ENCODE peak calls at places on chromosome 18, in four cellular contexts. Q is WTC11, C is HepG2, T is K562. E is an unnamed sample.

GRCh38 chr18:6202861-6203260 is 211.8 kb downstream of the L3MBTL4 start:
- DNase-seq in Q (no peak), C (no peak), T (no peak), E (no peak)

GRCh38 chr18:50424877-50425690 is 50.2 kb downstream of the SKA1 start:
- DNase-seq in Q (no peak), T (peak; percentile 59), C (peak; percentile 86), E (no peak)

GRCh38 chr18:73842795-73843394 is 304.7 kb downstream of the FBXO15 start:
- DNase-seq in Q (peak; percentile 69), T (peak; percentile 58), C (peak; percentile 4), E (peak; percentile 40)

GRCh38 chr18:24657461-24657860 is 197.0 kb downstream of the HRH4 start:
- DNase-seq in T (no peak), C (no peak), Q (no peak), E (no peak)

GRCh38 chr18:49967914-49968313 is 154.6 kb upstream of the ACAA2 start:
- DNase-seq in T (no peak), Q (no peak), C (no peak), E (no peak)

GRCh38 chr18:5900249-5900648 is 4.9 kb upstream of the TMEM200C start:
- DNase-seq in Q (no peak), T (no peak), C (peak; percentile 20), E (peak; percentile 72)

GRCh38 chr18:72342933-72343332 is 201.2 kb downstream of the CBLN2 start:
- DNase-seq in Q (no peak), T (no peak), C (no peak), E (no peak)

GRCh38 chr18:9069482-9070059 is 32.9 kb upstream of the NDUFV2 start:
- DNase-seq in C (no peak), T (no peak), Q (no peak), E (no peak)

GRCh38 chr18:24695168-24695567 is 234.7 kb downstream of the HRH4 start:
- DNase-seq in Q (no peak), C (no peak), T (no peak), E (no peak)

GRCh38 chr18:24397131-24397693 is 412 bp downstream of the OSBPL1A start:
- DNase-seq in C (no peak), Q (no peak), T (peak; percentile 18), E (peak; percentile 33)

GRCh38 chr18:3596324-3597158 is 146.6 kb downstream of the TGIF1 start:
- DNase-seq in T (peak; percentile 82), C (peak; percentile 88), Q (no peak), E (no peak)

DNA sequence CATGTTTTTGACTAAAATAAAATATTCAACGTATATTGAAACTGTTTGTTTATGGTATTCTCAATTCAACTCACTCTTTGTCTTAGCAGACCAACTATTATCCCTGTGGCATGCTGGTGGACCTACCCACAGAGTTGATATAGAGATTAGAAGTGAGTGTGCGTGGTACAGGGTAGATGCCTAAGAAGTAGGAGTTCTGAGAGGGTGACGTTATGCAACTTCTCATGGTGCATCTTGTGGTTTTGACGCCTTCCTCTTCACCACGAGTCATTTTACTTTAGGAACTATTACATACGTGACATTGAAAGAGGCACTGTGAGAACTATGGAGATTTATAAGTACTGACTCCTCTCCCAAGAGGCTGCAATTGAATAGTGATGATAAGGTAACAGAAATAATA is 26.6 kb upstream of the NAPG start:
- DNase-seq in T (no peak), Q (no peak), C (no peak), E (no peak)
- TF ChIP-seq HMGXB4 in T (no peak), Q (no peak), C (no peak), E (no peak)

DNA sequence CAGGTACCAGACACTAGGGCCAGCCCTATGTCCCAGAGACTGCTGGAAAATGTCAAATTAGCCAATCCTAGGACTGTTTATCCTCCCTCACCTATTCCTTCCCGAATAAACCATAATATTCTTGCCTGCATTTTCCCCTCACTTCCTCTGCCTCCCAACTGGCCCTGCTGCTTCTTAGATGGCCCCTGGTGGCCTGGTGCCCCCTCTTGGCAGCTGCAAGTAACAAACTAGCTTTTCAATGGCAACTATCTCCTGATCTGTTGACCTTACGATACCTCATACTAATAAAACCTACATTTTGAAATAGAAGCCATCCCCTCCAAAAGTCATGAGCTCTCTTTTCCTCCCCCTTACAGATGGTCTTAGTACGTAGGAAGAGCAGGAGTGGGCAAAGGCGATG is 132.0 kb downstream of the ALPK2 start:
- DNase-seq in T (no peak), C (peak; percentile 58), Q (peak; percentile 63), E (peak; percentile 32)
- TF ChIP-seq HMGXB4 in T (no peak), C (peak; percentile 59), Q (no peak), E (no peak)

GRCh38 chr18:36408606-36409005 is 111.1 kb downstream of the FHOD3 start:
- DNase-seq in T (no peak), C (no peak), Q (no peak), E (no peak)

GRCh38 chr18:36402765-36403396 is 105.4 kb downstream of the FHOD3 start:
- DNase-seq in C (no peak), Q (peak; percentile 39), T (no peak), E (no peak)

GRCh38 chr18:36403896-36404824 is 106.6 kb downstream of the FHOD3 start:
- DNase-seq in C (no peak), T (no peak), Q (no peak), E (no peak)

GRCh38 chr18:36406805-36407204 is 109.3 kb downstream of the FHOD3 start:
- DNase-seq in T (no peak), Q (no peak), C (no peak), E (no peak)

GRCh38 chr18:36405611-36406010 is 108.1 kb downstream of the FHOD3 start:
- DNase-seq in T (no peak), C (no peak), Q (no peak), E (no peak)
- TF ChIP-seq HMGXB4 in T (no peak), C (no peak), Q (no peak), E (no peak)

GRCh38 chr18:13826209-13826608 is 2.3 kb downstream of the MC5R start:
- DNase-seq in T (no peak), C (no peak), Q (no peak), E (no peak)

GRCh38 chr18:13823707-13824395 is at the start of gene MC5R:
- DNase-seq in Q (peak; percentile 82), C (peak; percentile 23), T (peak; percentile 82), E (peak; percentile 33)
- TF ChIP-seq HMGXB4 in Q (peak; percentile 80), C (peak; percentile 64), T (no peak), E (no peak)

GRCh38 chr18:76356666-76357065 is 138.4 kb downstream of the ZNF516 start:
- DNase-seq in C (no peak), Q (no peak), T (no peak), E (no peak)
- TF ChIP-seq HMGXB4 in C (no peak), Q (no peak), T (no peak), E (no peak)

DNA sequence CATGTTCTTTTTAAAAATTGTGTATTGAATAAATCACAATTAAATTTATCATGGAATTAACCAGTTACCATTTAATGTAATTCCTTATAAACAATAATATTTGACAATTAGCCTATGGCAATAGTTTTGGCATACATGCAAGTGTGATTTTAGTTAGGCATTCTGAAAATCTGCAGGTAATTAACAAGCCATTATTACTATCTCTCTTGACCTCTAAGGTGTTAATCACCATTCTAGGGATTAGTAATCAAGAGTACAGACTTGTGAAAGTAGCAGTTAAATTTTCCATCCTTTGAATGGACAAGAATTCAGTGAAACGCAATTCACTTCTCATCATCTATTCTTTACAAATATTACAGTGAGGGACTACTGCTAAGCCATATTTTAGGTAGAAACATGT is 127.7 kb upstream of the CHST9 start:
- DNase-seq in C (no peak), T (no peak), Q (no peak), E (no peak)
- TF ChIP-seq HMGXB4 in C (no peak), T (no peak), Q (no peak), E (no peak)

GRCh38 chr18:33231474-33232317 is 208.8 kb downstream of the CCDC178 start:
- DNase-seq in Q (peak; percentile 88), C (peak; percentile 75), T (peak; percentile 43), E (peak; percentile 11)
- TF ChIP-seq HMGXB4 in Q (no peak), C (no peak), T (no peak), E (no peak)